ENCODE peak calls at places on chromosomes 11 and 22, in nine cellular contexts. S, L, F, D, U, G, O, C and J are unnamed samples.

GRCh38 chr22:19703869-19704268 is 10.4 kb upstream of the SEPTIN5 start:
- DNase-seq in O (no peak), C (no peak), U (no peak), G (no peak), S (no peak), D (no peak), L (no peak), F (peak), J (no peak)

GRCh38 chr22:39237276-39238123 is 7.3 kb downstream of the PDGFB start:
- DNase-seq in O (no peak), L (no peak), G (no peak), F (no peak), D (no peak), S (no peak), U (no peak), C (no peak), J (no peak)

GRCh38 chr22:17744430-17744829 is 29.8 kb downstream of the BID start:
- DNase-seq in G (no peak), O (no peak), F (no peak), U (no peak), S (no peak), D (no peak), L (no peak), C (no peak), J (no peak)

GRCh38 chr11:126282361-126282741 is 542 bp upstream of the TIRAP start:
- DNase-seq in G (peak), U (peak), D (peak), L (peak), S (no peak), C (peak), O (peak), F (no peak), J (peak)

GRCh38 chr22:30005213-30005857 is 74.9 kb upstream of the HORMAD2 start:
- DNase-seq in U (peak), F (peak), C (peak), S (no peak), D (peak), O (peak), L (peak), G (peak), J (peak)

GRCh38 chr11:15783619-15784018 is 572.7 kb downstream of the SOX6 start:
- DNase-seq in O (no peak), D (no peak), L (no peak), G (no peak), C (peak), U (no peak), F (no peak), S (no peak), J (no peak)

GRCh38 chr11:122661182-122661945 is 5.8 kb downstream of the UBASH3B start:
- DNase-seq in O (no peak), F (peak), L (no peak), C (no peak), S (no peak), U (no peak), G (no peak), D (peak), J (no peak)

GRCh38 chr22:30754971-30755759 is 60.5 kb downstream of the OSBP2 start:
- DNase-seq in C (peak), F (peak), U (peak), G (peak), L (no peak), S (peak), O (peak), D (peak), J (peak)

GRCh38 chr11:117823941-117824420 is 563 bp downstream of the FXYD2 start:
- DNase-seq in F (peak), O (no peak), C (no peak), S (no peak), U (no peak), G (no peak), L (peak), D (no peak), J (no peak)

GRCh38 chr11:28420099-28420498 is 311.9 kb downstream of the METTL15 start:
- DNase-seq in U (no peak), F (no peak), D (no peak), O (no peak), S (no peak), C (no peak), G (no peak), L (no peak), J (no peak)

GRCh38 chr11:65014146-65014960 is at the start of gene ARL2:
- DNase-seq in C (no peak), G (peak), L (no peak), U (no peak), O (no peak), S (no peak), F (peak), D (no peak), J (peak)

GRCh38 chr11:7677801-7678201 is 4.5 kb upstream of the CYB5R2 start:
- DNase-seq in L (no peak), U (no peak), S (no peak), O (no peak), G (peak), C (no peak), D (no peak), F (no peak), J (no peak)